ENCODE peak calls at places on chromosomes 11 and 22, in four cellular contexts. N is Calu3; B is T-cell; R is activated T-helper 9 cell treated with anti-CD3 and anti-CD28 coated beads, Interleukin-2, amount 50 U/mL, for 16 hours. G is an unnamed sample.

GRCh38 chr11:70359806-70360205 is 38.5 kb upstream of the CTTN start:
- DNase-seq in N (no peak), B (no peak), R (no peak), G (no peak)

GRCh38 chr22:42035256-42035655 is 35.4 kb downstream of the NAGA start:
- DNase-seq in N (no peak), B (no peak), R (no peak), G (no peak)

GRCh38 chr11:19597876-19598275 is 114.8 kb upstream of the NAV2 start:
- DNase-seq in N (no peak), B (no peak), R (no peak), G (no peak)

GRCh38 chr11:64263021-64263946 is 12.0 kb downstream of the PLCB3 start:
- DNase-seq in N (no peak), B (no peak), R (no peak), G (no peak)

GRCh38 chr22:45863981-45864751 is 112.8 kb downstream of the WNT7B start:
- DNase-seq in N (peak; percentile 87), B (peak; percentile 34), R (peak; percentile 57), G (peak; percentile 60)

GRCh38 chr11:43921561-43922294 is 20.7 kb upstream of the C11orf96 start:
- DNase-seq in N (no peak), B (no peak), R (no peak), G (no peak)

GRCh38 chr11:10285148-10285802 is 8.7 kb downstream of the SBF2 start:
- DNase-seq in N (no peak), B (no peak), R (no peak), G (no peak)

GRCh38 chr22:49972163-49973017 is 11.8 kb downstream of the PIM3 start:
- DNase-seq in N (no peak), B (no peak), R (no peak), G (no peak)

GRCh38 chr11:127225619-127226018 is 225.0 kb upstream of the KIRREL3 start:
- DNase-seq in N (no peak), B (no peak), R (no peak), G (no peak)

GRCh38 chr11:16356057-16356750 is at the start of gene SOX6:
- DNase-seq in N (peak; percentile 14), B (no peak), R (no peak), G (no peak)

GRCh38 chr22:36928181-36928580 is 14.8 kb downstream of the CSF2RB start:
- DNase-seq in N (no peak), B (no peak), R (no peak), G (no peak)

GRCh38 chr11:102598272-102598671 is 26.9 kb downstream of the MMP20 start:
- DNase-seq in N (no peak), B (no peak), R (no peak), G (no peak)

GRCh38 chr22:19765477-19766234 is 5.1 kb downstream of the TBX1 start:
- DNase-seq in N (no peak), B (no peak), R (no peak), G (no peak)

GRCh38 chr11:76838422-76839068 is 22.2 kb upstream of the ACER3 start:
- DNase-seq in N (no peak), B (no peak), R (no peak), G (no peak)

GRCh38 chr11:3614742-3615171 is 27.0 kb downstream of the ART5 start:
- DNase-seq in N (no peak), B (peak; percentile 15), R (peak; percentile 24), G (no peak)

GRCh38 chr22:49112661-49113626 is 714.7 kb downstream of the BRD1 start:
- DNase-seq in N (no peak), B (no peak), R (no peak), G (no peak)

GRCh38 chr22:38251355-38251720 is 21.5 kb downstream of the TMEM184B start:
- DNase-seq in N (no peak), B (no peak), R (no peak), G (no peak)

GRCh38 chr22:38732251-38732815 is 23.5 kb downstream of the SUN2 start:
- DNase-seq in N (no peak), B (no peak), R (no peak), G (no peak)

GRCh38 chr22:33975841-33976240 is 55.6 kb upstream of the LARGE1 start:
- DNase-seq in N (no peak), B (no peak), R (no peak), G (no peak)

GRCh38 chr11:117691206-117691490 is 105.9 kb downstream of the DSCAML1 start:
- DNase-seq in N (no peak), B (no peak), R (no peak), G (no peak)

GRCh38 chr11:57762235-57762866 is 749 bp downstream of the CTNND1 start:
- DNase-seq in N (no peak), B (no peak), R (no peak), G (no peak)

GRCh38 chr11:126339866-126340434 is 15.5 kb upstream of the ST3GAL4 start:
- DNase-seq in N (peak; percentile 71), B (no peak), R (no peak), G (no peak)

GRCh38 chr11:38089728-38090127 is 1491.7 kb upstream of the RAG2 start:
- DNase-seq in N (peak; percentile 67), B (no peak), R (no peak), G (no peak)

GRCh38 chr22:50260801-50261614 is 475 bp downstream of the MAPK12 start:
- DNase-seq in N (peak; percentile 55), B (no peak), R (no peak), G (no peak)

GRCh38 chr11:46604796-46605195 is 11.0 kb upstream of the AMBRA1 start:
- DNase-seq in N (no peak), B (no peak), R (no peak), G (no peak)

GRCh38 chr22:46734830-46735453 is 3.1 kb downstream of the CERK start:
- DNase-seq in N (no peak), B (peak; percentile 68), R (peak; percentile 61), G (no peak)

GRCh38 chr11:44775366-44776356 is 48.9 kb downstream of the TSPAN18 start:
- DNase-seq in N (peak; percentile 83), B (peak; percentile 42), R (peak; percentile 38), G (peak; percentile 29)

GRCh38 chr11:64729851-64730382 is 6.9 kb upstream of the NRXN2 start:
- DNase-seq in N (no peak), B (no peak), R (no peak), G (no peak)

GRCh38 chr11:4606231-4607015 is 1.6 kb downstream of the TRIM68 start:
- DNase-seq in N (no peak), B (no peak), R (no peak), G (no peak)

GRCh38 chr22:44074286-44074984 is 50.3 kb downstream of the PARVB start:
- DNase-seq in N (no peak), B (no peak), R (no peak), G (no peak)

GRCh38 chr11:49377978-49378377 is 169.6 kb upstream of the FOLH1 start:
- DNase-seq in N (no peak), B (no peak), R (no peak), G (no peak)

GRCh38 chr22:50633771-50634170 is 5.8 kb upstream of the ARSA start:
- DNase-seq in N (no peak), B (no peak), R (no peak), G (no peak)

GRCh38 chr11:78187366-78188011 is 937 bp downstream of the KCTD21 start:
- DNase-seq in N (no peak), B (peak; percentile 45), R (no peak), G (no peak)

GRCh38 chr11:105179542-105180278 is 40.1 kb upstream of the CARD18 start:
- DNase-seq in N (no peak), B (no peak), R (no peak), G (no peak)

G was measured in effector CD8-positive, alpha-beta T cell.